ENCODE peak calls at places on chromosomes 11 and 22, in ten cellular contexts. Z is heart right ventricle; T is stimulated activated CD8-positive, alpha-beta memory T cell treated with anti-CD3 and anti-CD28 coated beads, Interleukin-15, amount 100 ng/mL, for 1 hour; A is H9; L is epithelial cell of esophagus; S is T-cell; Y is iris pigment epithelial cell; P is NAMALWA; O is HAP-1; W is lung microvascular endothelial cell. N is an unnamed sample.

GRCh38 chr11:84969103-84969502 is 658.0 kb downstream of the DLG2 start:
- DNase-seq in Z (no peak), T (no peak), A (no peak), L (no peak), S (no peak), Y (peak), P (no peak), O (no peak), W (no peak), N (no peak)

GRCh38 chr11:8685820-8686219 is 3.2 kb downstream of the RPL27A start:
- DNase-seq in Z (no peak), T (no peak), A (no peak), L (no peak), S (no peak), Y (no peak), P (no peak), O (no peak), W (no peak), N (no peak)

GRCh38 chr22:45218974-45219373 is 21.7 kb downstream of the KIAA0930 start:
- DNase-seq in Z (no peak), T (no peak), A (no peak), L (no peak), S (no peak), Y (no peak), P (peak), O (peak), W (peak), N (peak)

GRCh38 chr11:15199693-15200092 is 85.0 kb downstream of the INSC start:
- DNase-seq in Z (peak), T (no peak), A (no peak), L (peak), S (no peak), Y (no peak), P (no peak), O (no peak), W (peak), N (no peak)

GRCh38 chr11:134047586-134047999 is 21.3 kb upstream of the JAM3 start:
- DNase-seq in Z (peak), T (no peak), A (no peak), L (no peak), S (no peak), Y (peak), P (no peak), O (no peak), W (peak), N (peak)

GRCh38 chr11:131748146-131749050 is 378.0 kb downstream of the NTM start:
- DNase-seq in Z (peak), T (no peak), A (peak), L (peak), S (no peak), Y (peak), P (peak), O (peak), W (peak), N (peak)

GRCh38 chr11:32289701-32290100 is 145.6 kb downstream of the WT1 start:
- DNase-seq in Z (no peak), T (no peak), A (no peak), L (no peak), S (no peak), Y (no peak), P (no peak), O (no peak), W (no peak), N (no peak)

GRCh38 chr11:81570669-81571068 is 1163.0 kb downstream of the FAM181B start:
- DNase-seq in Z (no peak), T (no peak), A (no peak), L (no peak), S (no peak), Y (no peak), P (peak), O (no peak), W (no peak), N (no peak)

GRCh38 chr11:45180888-45181594 is 34.6 kb downstream of the PRDM11 start:
- DNase-seq in Z (peak), T (no peak), A (peak), L (peak), S (no peak), Y (peak), P (no peak), O (no peak), W (peak), N (peak)

GRCh38 chr11:114615448-114616361 is 20.1 kb upstream of the NXPE4 start:
- DNase-seq in Z (no peak), T (no peak), A (no peak), L (no peak), S (no peak), Y (no peak), P (no peak), O (no peak), W (no peak), N (no peak)

GRCh38 chr11:61129608-61130523 is 27.6 kb downstream of the CD5 start:
- DNase-seq in Z (peak), T (peak), A (peak), L (peak), S (peak), Y (peak), P (peak), O (peak), W (peak), N (peak)

GRCh38 chr11:114413958-114414357 is 13.5 kb downstream of the RBM7 start:
- DNase-seq in Z (no peak), T (no peak), A (no peak), L (no peak), S (no peak), Y (no peak), P (no peak), O (no peak), W (no peak), N (no peak)

GRCh38 chr22:45462034-45462655 is 40.5 kb upstream of the FBLN1 start:
- DNase-seq in Z (no peak), T (no peak), A (peak), L (no peak), S (no peak), Y (no peak), P (peak), O (no peak), W (no peak), N (no peak)

GRCh38 chr11:62804310-62805043 is 763 bp downstream of the NXF1 start:
- DNase-seq in Z (no peak), T (no peak), A (no peak), L (peak), S (no peak), Y (peak), P (peak), O (no peak), W (peak), N (no peak)

GRCh38 chr11:11265994-11266606 is 87.0 kb downstream of the CSNK2A3 start:
- DNase-seq in Z (peak), T (peak), A (peak), L (peak), S (peak), Y (peak), P (peak), O (peak), W (peak), N (peak)

GRCh38 chr11:111538407-111539114 is 2.0 kb upstream of the LAYN start:
- DNase-seq in Z (no peak), T (no peak), A (no peak), L (peak), S (no peak), Y (peak), P (no peak), O (no peak), W (no peak), N (no peak)

N was measured in BE2C.